ENCODE peak calls at places on chromosomes 12 and 14, in ten cellular contexts. R is AG04450; J is CD4-positive, alpha-beta T cell; I is AG04449; V is dorsolateral prefrontal cortex; N is stomach; X is WTC11; E is B cell; Y is GM10248; S is AG09319. O is an unnamed sample.

GRCh38 chr12:128091931-128092330 is 175.0 kb upstream of the TMEM132C start:
- DNase-seq in X (no peak), R (no peak), S (no peak), N (no peak), V (no peak), Y (no peak), J (no peak), I (no peak), E (no peak), O (no peak)

GRCh38 chr12:72273851-72274284 is 1.7 kb downstream of the TRHDE start:
- DNase-seq in E (no peak), S (no peak), X (no peak), R (no peak), N (no peak), I (no peak), Y (peak), V (no peak), J (no peak), O (no peak)

GRCh38 chr14:29584992-29585391 is 342.7 kb downstream of the PRKD1 start:
- DNase-seq in I (peak), E (no peak), Y (no peak), N (no peak), V (peak), S (peak), R (peak), J (no peak), X (peak), O (no peak)

GRCh38 chr12:47686645-47687240 is 19.1 kb downstream of the RPAP3 start:
- DNase-seq in Y (peak), V (peak), E (no peak), X (no peak), S (no peak), R (peak), I (peak), J (no peak), N (no peak), O (no peak)

GRCh38 chr12:72098622-72099021 is 160.0 kb downstream of the TPH2 start:
- DNase-seq in V (no peak), I (no peak), J (no peak), S (no peak), X (no peak), N (no peak), R (no peak), E (no peak), Y (no peak), O (no peak)

GRCh38 chr14:22384974-22385526 is 204.0 kb downstream of the DAD1 start:
- DNase-seq in V (no peak), R (no peak), J (no peak), E (no peak), I (no peak), S (no peak), N (no peak), X (no peak), Y (no peak), O (no peak)

GRCh38 chr12:47224563-47225133 is 144.9 kb upstream of the AMIGO2 start:
- DNase-seq in X (no peak), V (no peak), J (no peak), E (no peak), Y (no peak), I (no peak), N (no peak), R (no peak), S (no peak), O (no peak)

GRCh38 chr14:70934502-70935134 is 27.4 kb downstream of the PCNX1 start:
- DNase-seq in R (peak), J (no peak), I (peak), N (no peak), E (no peak), V (no peak), Y (peak), X (no peak), S (peak), O (no peak)

GRCh38 chr14:94945615-94946014 is 175.7 kb upstream of the GSC start:
- DNase-seq in E (no peak), X (no peak), N (no peak), S (no peak), J (peak), R (no peak), I (no peak), Y (no peak), V (no peak), O (no peak)

GRCh38 chr12:132550014-132550802 is 60.2 kb downstream of the LRCOL1 start:
- DNase-seq in E (no peak), I (no peak), S (peak), V (no peak), N (no peak), J (no peak), X (peak), Y (no peak), R (no peak), O (no peak)

GRCh38 chr12:63419119-63419518 is 249.2 kb downstream of the DPY19L2 start:
- DNase-seq in S (no peak), I (no peak), E (no peak), J (no peak), Y (no peak), X (no peak), V (no peak), N (no peak), R (no peak), O (no peak)

GRCh38 chr14:44988694-44989093 is 26.7 kb downstream of the TOGARAM1 start:
- DNase-seq in S (no peak), I (no peak), Y (no peak), V (no peak), X (no peak), R (no peak), N (no peak), E (no peak), J (no peak), O (peak)

GRCh38 chr12:105943525-105943924 is 195.2 kb downstream of the NUAK1 start:
- DNase-seq in I (no peak), N (no peak), Y (no peak), E (no peak), V (no peak), R (no peak), X (no peak), J (no peak), S (no peak), O (no peak)

DNA sequence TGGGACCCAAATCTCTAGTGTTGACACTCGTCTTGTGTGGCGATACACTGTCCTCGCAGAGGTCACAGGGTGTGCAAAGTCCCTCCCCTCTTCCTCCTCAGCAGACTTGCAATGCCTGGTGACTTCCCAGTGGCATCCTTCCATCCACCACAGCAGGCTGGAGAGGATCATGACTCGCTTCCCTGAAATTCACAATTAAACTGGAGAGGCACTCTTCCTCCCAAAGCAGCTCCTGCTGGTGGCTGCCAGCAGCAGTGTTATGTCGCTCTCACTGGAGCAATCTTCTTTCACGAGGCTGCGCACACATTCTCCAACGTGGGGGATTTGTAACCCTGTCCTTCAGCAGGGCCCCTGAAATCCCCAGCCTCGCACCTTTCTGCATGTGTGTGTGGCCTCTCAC is 145.2 kb upstream of the TMCC3 start:
- DNase-seq in X (no peak), S (peak), J (no peak), V (no peak), Y (no peak), R (no peak), E (no peak), N (no peak), I (peak), O (no peak)
- TF ChIP-seq CTCF in X (no peak), S (peak), J (no peak), V (no peak), Y (no peak), R (peak), E (no peak), N (no peak), I (peak), O (no peak)

GRCh38 chr12:18430425-18431048 is 169.2 kb downstream of the PIK3C2G start:
- DNase-seq in N (peak), X (peak), Y (peak), J (no peak), R (peak), V (peak), E (no peak), S (peak), I (peak), O (no peak)
- TF ChIP-seq CTCF in N (peak), X (peak), Y (peak), J (no peak), R (peak), V (peak), E (no peak), S (peak), I (peak), O (peak)

GRCh38 chr14:75383721-75384120 is 44.1 kb upstream of the JDP2 start:
- DNase-seq in I (no peak), X (no peak), Y (no peak), N (no peak), R (no peak), E (no peak), S (no peak), J (no peak), V (no peak), O (no peak)
- TF ChIP-seq CTCF in I (no peak), X (no peak), Y (no peak), N (no peak), R (no peak), E (no peak), S (no peak), J (no peak), V (no peak), O (no peak)

GRCh38 chr12:125185740-125186470 is 120.7 kb downstream of the AACS start:
- DNase-seq in V (peak), I (no peak), X (peak), Y (peak), E (peak), S (peak), R (no peak), J (peak), N (peak), O (peak)
- TF ChIP-seq CTCF in V (peak), I (peak), X (no peak), Y (peak), E (no peak), S (peak), R (no peak), J (no peak), N (peak), O (peak)

GRCh38 chr14:100524933-100525243 is 62.3 kb downstream of the BEGAIN start:
- DNase-seq in X (peak), I (no peak), V (no peak), Y (peak), E (no peak), J (no peak), N (peak), R (no peak), S (no peak), O (no peak)
- TF ChIP-seq CTCF in X (peak), I (peak), V (peak), Y (peak), E (no peak), J (peak), N (no peak), R (peak), S (no peak), O (peak)

GRCh38 chr12:31323466-31324115 is 2.4 kb downstream of the SINHCAF start:
- DNase-seq in E (peak), J (peak), R (no peak), S (no peak), X (peak), V (no peak), Y (peak), I (no peak), N (peak), O (no peak)

GRCh38 chr12:31325877-31326631 is at the start of gene SINHCAF:
- DNase-seq in X (peak), E (peak), I (peak), Y (peak), J (peak), R (peak), N (peak), V (peak), S (peak), O (peak)

GRCh38 chr12:31325524-31325875 is 450 bp downstream of the SINHCAF start:
- DNase-seq in R (no peak), Y (no peak), X (no peak), V (no peak), S (no peak), I (no peak), N (peak), E (peak), J (peak), O (no peak)

GRCh38 chr12:31324116-31324844 is 1.7 kb downstream of the SINHCAF start:
- DNase-seq in J (peak), I (no peak), R (peak), Y (peak), X (peak), V (no peak), N (peak), S (no peak), E (peak), O (no peak)

GRCh38 chr12:31324845-31325523 is 966 bp downstream of the SINHCAF start:
- DNase-seq in I (no peak), S (no peak), V (no peak), Y (peak), X (peak), R (no peak), E (peak), N (peak), J (peak), O (no peak)
- TF ChIP-seq CTCF in I (no peak), S (no peak), V (no peak), Y (no peak), X (no peak), R (no peak), E (no peak), N (no peak), J (no peak), O (no peak)

DNA sequence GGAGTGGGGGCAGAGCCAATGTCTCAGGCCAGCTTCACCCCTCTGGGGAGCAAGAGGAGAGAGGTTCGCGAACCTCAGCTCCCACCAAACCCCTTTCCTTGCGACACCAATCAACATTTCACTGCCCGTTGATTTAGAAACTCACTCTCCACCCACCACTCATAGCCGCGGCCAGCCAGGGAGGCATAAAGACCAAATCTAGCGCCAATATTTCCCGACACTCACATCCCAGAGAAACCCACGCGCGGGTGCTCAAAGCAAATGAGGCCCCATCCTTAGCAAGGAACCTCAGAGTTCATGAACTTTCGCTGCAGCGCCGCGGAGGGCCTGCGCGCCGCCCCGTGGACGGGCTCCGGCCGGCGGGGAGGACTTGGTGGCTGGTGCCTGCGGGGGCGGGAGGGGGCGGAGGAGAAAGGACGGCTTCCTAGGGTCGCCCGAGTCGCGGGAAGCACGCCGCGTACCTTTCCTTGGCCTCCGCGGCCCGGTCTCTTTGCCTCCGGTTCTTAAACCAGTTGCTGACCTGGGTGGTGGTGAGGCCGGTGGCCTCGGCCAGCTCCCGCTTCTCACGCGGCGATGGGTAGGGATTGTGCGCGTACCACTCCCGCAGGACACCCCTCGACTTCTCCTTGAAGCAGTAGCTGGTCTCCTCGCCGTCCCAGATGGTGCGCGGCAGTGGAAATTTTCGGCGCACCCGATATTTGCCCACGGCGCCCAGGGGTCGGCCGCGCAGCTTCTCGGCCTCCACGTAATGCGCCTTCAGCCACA is 926 bp downstream of the SIX1 start:
- DNase-seq in Y (no peak), S (no peak), E (peak), I (no peak), N (no peak), X (peak), V (no peak), R (no peak), J (no peak), O (no peak)
- TF ChIP-seq CTCF in Y (no peak), S (no peak), E (no peak), I (peak), N (no peak), X (no peak), V (no peak), R (no peak), J (no peak), O (no peak)